ENCODE peak calls at places on chromosome 17, in five cellular contexts. One of them, this sample, is unnamed.

GRCh38 chr17:75875182-75875939 is 3.0 kb downstream of the TRIM47 start:
- DNase-seq in right cardiac atrium: no peak
- DNase-seq in cardiac septum: no peak
- DNase-seq in KBM-7: no peak
- DNase-seq in activated CD8-positive, alpha-beta T cell treated with anti-CD3 and anti-CD28 coated beads, Interleukin-2, amount 10 ng/mL, durations not matched to agents 7 days and 5 days: no peak
- DNase-seq in this sample: no peak

GRCh38 chr17:70098030-70098429 is 23.0 kb downstream of the KCNJ16 start:
- DNase-seq in right cardiac atrium: no peak
- DNase-seq in cardiac septum: no peak
- DNase-seq in KBM-7: no peak
- DNase-seq in activated CD8-positive, alpha-beta T cell treated with anti-CD3 and anti-CD28 coated beads, Interleukin-2, amount 10 ng/mL, durations not matched to agents 7 days and 5 days: no peak
- DNase-seq in this sample: no peak

GRCh38 chr17:34161600-34161999 is 93.5 kb upstream of the CCL2 start:
- DNase-seq in right cardiac atrium: no peak
- DNase-seq in cardiac septum: no peak
- DNase-seq in KBM-7: no peak
- DNase-seq in activated CD8-positive, alpha-beta T cell treated with anti-CD3 and anti-CD28 coated beads, Interleukin-2, amount 10 ng/mL, durations not matched to agents 7 days and 5 days: no peak
- DNase-seq in this sample: no peak

GRCh38 chr17:57551321-57552079 is 193.6 kb downstream of the CCDC182 start:
- DNase-seq in right cardiac atrium: no peak
- DNase-seq in cardiac septum: no peak
- DNase-seq in KBM-7: no peak
- DNase-seq in activated CD8-positive, alpha-beta T cell treated with anti-CD3 and anti-CD28 coated beads, Interleukin-2, amount 10 ng/mL, durations not matched to agents 7 days and 5 days: no peak
- DNase-seq in this sample: no peak

GRCh38 chr17:50261051-50261915 is 13.0 kb upstream of the TMEM92 start:
- DNase-seq in right cardiac atrium: no peak
- DNase-seq in cardiac septum: peak
- DNase-seq in KBM-7: no peak
- DNase-seq in activated CD8-positive, alpha-beta T cell treated with anti-CD3 and anti-CD28 coated beads, Interleukin-2, amount 10 ng/mL, durations not matched to agents 7 days and 5 days: no peak
- DNase-seq in this sample: no peak

GRCh38 chr17:12789976-12790805 is 893 bp downstream of the ARHGAP44 start:
- DNase-seq in right cardiac atrium: no peak
- DNase-seq in cardiac septum: no peak
- DNase-seq in KBM-7: peak
- DNase-seq in activated CD8-positive, alpha-beta T cell treated with anti-CD3 and anti-CD28 coated beads, Interleukin-2, amount 10 ng/mL, durations not matched to agents 7 days and 5 days: no peak
- DNase-seq in this sample: peak

GRCh38 chr17:75287221-75287620 is 2.0 kb downstream of the SLC25A19 start:
- DNase-seq in right cardiac atrium: no peak
- DNase-seq in cardiac septum: no peak
- DNase-seq in KBM-7: no peak
- DNase-seq in activated CD8-positive, alpha-beta T cell treated with anti-CD3 and anti-CD28 coated beads, Interleukin-2, amount 10 ng/mL, durations not matched to agents 7 days and 5 days: no peak
- DNase-seq in this sample: no peak

GRCh38 chr17:78038748-78039288 is 80.3 kb downstream of the TNRC6C start:
- DNase-seq in right cardiac atrium: no peak
- DNase-seq in cardiac septum: no peak
- DNase-seq in KBM-7: no peak
- DNase-seq in activated CD8-positive, alpha-beta T cell treated with anti-CD3 and anti-CD28 coated beads, Interleukin-2, amount 10 ng/mL, durations not matched to agents 7 days and 5 days: no peak
- DNase-seq in this sample: no peak

GRCh38 chr17:2025220-2025621 is at the start of gene RTN4RL1:
- DNase-seq in right cardiac atrium: peak
- DNase-seq in cardiac septum: no peak
- DNase-seq in KBM-7: peak
- DNase-seq in activated CD8-positive, alpha-beta T cell treated with anti-CD3 and anti-CD28 coated beads, Interleukin-2, amount 10 ng/mL, durations not matched to agents 7 days and 5 days: peak
- DNase-seq in this sample: peak

GRCh38 chr17:82400206-82400605 is 17.9 kb upstream of the HEXD start:
- DNase-seq in right cardiac atrium: no peak
- DNase-seq in cardiac septum: no peak
- DNase-seq in KBM-7: peak
- DNase-seq in activated CD8-positive, alpha-beta T cell treated with anti-CD3 and anti-CD28 coated beads, Interleukin-2, amount 10 ng/mL, durations not matched to agents 7 days and 5 days: no peak
- DNase-seq in this sample: no peak

GRCh38 chr17:55190748-55191147 is 74.0 kb upstream of the HLF start:
- DNase-seq in right cardiac atrium: no peak
- DNase-seq in cardiac septum: no peak
- DNase-seq in KBM-7: no peak
- DNase-seq in activated CD8-positive, alpha-beta T cell treated with anti-CD3 and anti-CD28 coated beads, Interleukin-2, amount 10 ng/mL, durations not matched to agents 7 days and 5 days: no peak
- DNase-seq in this sample: no peak

GRCh38 chr17:64443086-64443760 is 5.7 kb upstream of the MILR1 start:
- DNase-seq in right cardiac atrium: no peak
- DNase-seq in cardiac septum: no peak
- DNase-seq in KBM-7: no peak
- DNase-seq in activated CD8-positive, alpha-beta T cell treated with anti-CD3 and anti-CD28 coated beads, Interleukin-2, amount 10 ng/mL, durations not matched to agents 7 days and 5 days: no peak
- DNase-seq in this sample: no peak

GRCh38 chr17:83053779-83054451 is 25.5 kb upstream of the METRNL start:
- DNase-seq in right cardiac atrium: no peak
- DNase-seq in cardiac septum: peak
- DNase-seq in KBM-7: peak
- DNase-seq in activated CD8-positive, alpha-beta T cell treated with anti-CD3 and anti-CD28 coated beads, Interleukin-2, amount 10 ng/mL, durations not matched to agents 7 days and 5 days: peak
- DNase-seq in this sample: no peak

GRCh38 chr17:36600477-36600876 is 906 bp upstream of the MRM1 start:
- DNase-seq in right cardiac atrium: no peak
- DNase-seq in cardiac septum: peak
- DNase-seq in KBM-7: no peak
- DNase-seq in activated CD8-positive, alpha-beta T cell treated with anti-CD3 and anti-CD28 coated beads, Interleukin-2, amount 10 ng/mL, durations not matched to agents 7 days and 5 days: no peak
- DNase-seq in this sample: no peak

GRCh38 chr17:79921411-79922160 is 82.3 kb upstream of the CBX4 start:
- DNase-seq in right cardiac atrium: no peak
- DNase-seq in cardiac septum: no peak
- DNase-seq in KBM-7: no peak
- DNase-seq in activated CD8-positive, alpha-beta T cell treated with anti-CD3 and anti-CD28 coated beads, Interleukin-2, amount 10 ng/mL, durations not matched to agents 7 days and 5 days: peak
- DNase-seq in this sample: no peak

GRCh38 chr17:8628609-8629169 is 1.8 kb downstream of the MYH10 start:
- DNase-seq in right cardiac atrium: no peak
- DNase-seq in cardiac septum: no peak
- DNase-seq in KBM-7: no peak
- DNase-seq in activated CD8-positive, alpha-beta T cell treated with anti-CD3 and anti-CD28 coated beads, Interleukin-2, amount 10 ng/mL, durations not matched to agents 7 days and 5 days: no peak
- DNase-seq in this sample: no peak

GRCh38 chr17:43900183-43900857 is 7.0 kb downstream of the MPP2 start:
- DNase-seq in right cardiac atrium: peak
- DNase-seq in cardiac septum: peak
- DNase-seq in KBM-7: peak
- DNase-seq in activated CD8-positive, alpha-beta T cell treated with anti-CD3 and anti-CD28 coated beads, Interleukin-2, amount 10 ng/mL, durations not matched to agents 7 days and 5 days: peak
- DNase-seq in this sample: peak

GRCh38 chr17:8249621-8250020 is 532 bp downstream of the PFAS start:
- DNase-seq in right cardiac atrium: no peak
- DNase-seq in cardiac septum: no peak
- DNase-seq in KBM-7: no peak
- DNase-seq in activated CD8-positive, alpha-beta T cell treated with anti-CD3 and anti-CD28 coated beads, Interleukin-2, amount 10 ng/mL, durations not matched to agents 7 days and 5 days: no peak
- DNase-seq in this sample: no peak

GRCh38 chr17:7081341-7082062 is 1.5 kb upstream of the CLEC10A start:
- DNase-seq in right cardiac atrium: no peak
- DNase-seq in cardiac septum: peak
- DNase-seq in KBM-7: peak
- DNase-seq in activated CD8-positive, alpha-beta T cell treated with anti-CD3 and anti-CD28 coated beads, Interleukin-2, amount 10 ng/mL, durations not matched to agents 7 days and 5 days: peak
- DNase-seq in this sample: no peak

GRCh38 chr17:74019860-74020259 is 183.6 kb upstream of the RPL38 start:
- DNase-seq in right cardiac atrium: no peak
- DNase-seq in cardiac septum: no peak
- DNase-seq in KBM-7: no peak
- DNase-seq in activated CD8-positive, alpha-beta T cell treated with anti-CD3 and anti-CD28 coated beads, Interleukin-2, amount 10 ng/mL, durations not matched to agents 7 days and 5 days: no peak
- DNase-seq in this sample: no peak

GRCh38 chr17:8288336-8289102 is at the start of gene RANGRF:
- DNase-seq in right cardiac atrium: peak
- DNase-seq in cardiac septum: peak
- DNase-seq in KBM-7: peak
- DNase-seq in activated CD8-positive, alpha-beta T cell treated with anti-CD3 and anti-CD28 coated beads, Interleukin-2, amount 10 ng/mL, durations not matched to agents 7 days and 5 days: peak
- DNase-seq in this sample: peak

GRCh38 chr17:28472871-28473497 is 460 bp upstream of the SLC13A2 start:
- DNase-seq in right cardiac atrium: no peak
- DNase-seq in cardiac septum: peak
- DNase-seq in KBM-7: no peak
- DNase-seq in activated CD8-positive, alpha-beta T cell treated with anti-CD3 and anti-CD28 coated beads, Interleukin-2, amount 10 ng/mL, durations not matched to agents 7 days and 5 days: no peak
- DNase-seq in this sample: no peak

GRCh38 chr17:40023590-40024292 is 8.5 kb downstream of the CSF3 start:
- DNase-seq in right cardiac atrium: peak
- DNase-seq in cardiac septum: no peak
- DNase-seq in KBM-7: no peak
- DNase-seq in activated CD8-positive, alpha-beta T cell treated with anti-CD3 and anti-CD28 coated beads, Interleukin-2, amount 10 ng/mL, durations not matched to agents 7 days and 5 days: no peak
- DNase-seq in this sample: no peak

GRCh38 chr17:9158545-9159452 is 137.5 kb downstream of the NTN1 start:
- DNase-seq in right cardiac atrium: no peak
- DNase-seq in cardiac septum: no peak
- DNase-seq in KBM-7: no peak
- DNase-seq in activated CD8-positive, alpha-beta T cell treated with anti-CD3 and anti-CD28 coated beads, Interleukin-2, amount 10 ng/mL, durations not matched to agents 7 days and 5 days: no peak
- DNase-seq in this sample: no peak

GRCh38 chr17:7977805-7978204 is 24.6 kb upstream of the GUCY2D start:
- DNase-seq in right cardiac atrium: no peak
- DNase-seq in cardiac septum: no peak
- DNase-seq in KBM-7: no peak
- DNase-seq in activated CD8-positive, alpha-beta T cell treated with anti-CD3 and anti-CD28 coated beads, Interleukin-2, amount 10 ng/mL, durations not matched to agents 7 days and 5 days: no peak
- DNase-seq in this sample: no peak

GRCh38 chr17:79696159-79696982 is 34.4 kb upstream of the ENPP7 start:
- DNase-seq in right cardiac atrium: no peak
- DNase-seq in cardiac septum: no peak
- DNase-seq in KBM-7: no peak
- DNase-seq in activated CD8-positive, alpha-beta T cell treated with anti-CD3 and anti-CD28 coated beads, Interleukin-2, amount 10 ng/mL, durations not matched to agents 7 days and 5 days: no peak
- DNase-seq in this sample: peak

GRCh38 chr17:50165466-50165865 is 339 bp upstream of the SGCA start:
- DNase-seq in right cardiac atrium: peak
- DNase-seq in cardiac septum: no peak
- DNase-seq in KBM-7: no peak
- DNase-seq in activated CD8-positive, alpha-beta T cell treated with anti-CD3 and anti-CD28 coated beads, Interleukin-2, amount 10 ng/mL, durations not matched to agents 7 days and 5 days: no peak
- DNase-seq in this sample: no peak

GRCh38 chr17:7224110-7224509 is 4.4 kb downstream of the ACADVL start:
- DNase-seq in right cardiac atrium: no peak
- DNase-seq in cardiac septum: no peak
- DNase-seq in KBM-7: no peak
- DNase-seq in activated CD8-positive, alpha-beta T cell treated with anti-CD3 and anti-CD28 coated beads, Interleukin-2, amount 10 ng/mL, durations not matched to agents 7 days and 5 days: no peak
- DNase-seq in this sample: no peak

GRCh38 chr17:49687878-49688491 is 10.1 kb upstream of the SPOP start:
- DNase-seq in right cardiac atrium: no peak
- DNase-seq in cardiac septum: no peak
- DNase-seq in KBM-7: peak
- DNase-seq in activated CD8-positive, alpha-beta T cell treated with anti-CD3 and anti-CD28 coated beads, Interleukin-2, amount 10 ng/mL, durations not matched to agents 7 days and 5 days: peak
- DNase-seq in this sample: no peak

GRCh38 chr17:13293421-13293820 is 275.6 kb upstream of the ELAC2 start:
- DNase-seq in right cardiac atrium: no peak
- DNase-seq in cardiac septum: no peak
- DNase-seq in KBM-7: no peak
- DNase-seq in activated CD8-positive, alpha-beta T cell treated with anti-CD3 and anti-CD28 coated beads, Interleukin-2, amount 10 ng/mL, durations not matched to agents 7 days and 5 days: no peak
- DNase-seq in this sample: no peak

GRCh38 chr17:37659887-37660286 is 16.6 kb upstream of the DDX52 start:
- DNase-seq in right cardiac atrium: no peak
- DNase-seq in cardiac septum: no peak
- DNase-seq in KBM-7: no peak
- DNase-seq in activated CD8-positive, alpha-beta T cell treated with anti-CD3 and anti-CD28 coated beads, Interleukin-2, amount 10 ng/mL, durations not matched to agents 7 days and 5 days: no peak
- DNase-seq in this sample: no peak

GRCh38 chr17:76542566-76542971 is 2.7 kb downstream of the PRCD start:
- DNase-seq in right cardiac atrium: no peak
- DNase-seq in cardiac septum: peak
- DNase-seq in KBM-7: no peak
- DNase-seq in activated CD8-positive, alpha-beta T cell treated with anti-CD3 and anti-CD28 coated beads, Interleukin-2, amount 10 ng/mL, durations not matched to agents 7 days and 5 days: no peak
- DNase-seq in this sample: peak

GRCh38 chr17:27575100-27575911 is 55.7 kb upstream of the LGALS9 start:
- DNase-seq in right cardiac atrium: no peak
- DNase-seq in cardiac septum: no peak
- DNase-seq in KBM-7: no peak
- DNase-seq in activated CD8-positive, alpha-beta T cell treated with anti-CD3 and anti-CD28 coated beads, Interleukin-2, amount 10 ng/mL, durations not matched to agents 7 days and 5 days: no peak
- DNase-seq in this sample: no peak

GRCh38 chr17:38421871-38422819 is 6.1 kb upstream of the ARHGAP23 start:
- DNase-seq in right cardiac atrium: no peak
- DNase-seq in cardiac septum: no peak
- DNase-seq in KBM-7: no peak
- DNase-seq in activated CD8-positive, alpha-beta T cell treated with anti-CD3 and anti-CD28 coated beads, Interleukin-2, amount 10 ng/mL, durations not matched to agents 7 days and 5 days: no peak
- DNase-seq in this sample: no peak

GRCh38 chr17:44901323-44901965 is 2.2 kb upstream of the EFTUD2 start:
- DNase-seq in right cardiac atrium: no peak
- DNase-seq in cardiac septum: no peak
- DNase-seq in KBM-7: no peak
- DNase-seq in activated CD8-positive, alpha-beta T cell treated with anti-CD3 and anti-CD28 coated beads, Interleukin-2, amount 10 ng/mL, durations not matched to agents 7 days and 5 days: no peak
- DNase-seq in this sample: no peak

GRCh38 chr17:31859487-31860008 is 504 bp upstream of the COPRS start:
- DNase-seq in right cardiac atrium: no peak
- DNase-seq in cardiac septum: no peak
- DNase-seq in KBM-7: no peak
- DNase-seq in activated CD8-positive, alpha-beta T cell treated with anti-CD3 and anti-CD28 coated beads, Interleukin-2, amount 10 ng/mL, durations not matched to agents 7 days and 5 days: no peak
- DNase-seq in this sample: peak

This sample was measured in cerebellar cortex.